ENCODE peak calls at places on chromosomes 16 and 17, in seven cellular contexts. One of them, this sample, is unnamed.

GRCh38 chr16:89410794-89411309 is 79.5 kb downstream of the ANKRD11 start:
- DNase-seq in activated effector memory CD4-positive, alpha-beta T cell treated with anti-CD3 and anti-CD28 coated beads, Interleukin-2, amount 50 U/mL, for 16 hours: no peak
- DNase-seq in activated T-cell treated with anti-CD3 and anti-CD28 coated beads, Interleukin-2, amount 50 U/mL, for 48 hours: peak
- DNase-seq in IMR-90: peak
- DNase-seq in Right ventricle myocardium superior: peak
- DNase-seq in lower leg skin: no peak
- DNase-seq in activated CD4-positive, alpha-beta T cell treated with anti-CD3 and anti-CD28 coated beads, Interleukin-2, amount 50 U/mL, for 1 hour: no peak
- DNase-seq in this sample: no peak

GRCh38 chr17:79795795-79796569 is 895 bp downstream of the CBX8 start:
- DNase-seq in activated CD4-positive, alpha-beta T cell treated with anti-CD3 and anti-CD28 coated beads, Interleukin-2, amount 50 U/mL, for 1 hour: no peak
- DNase-seq in IMR-90: no peak
- DNase-seq in Right ventricle myocardium superior: peak
- DNase-seq in activated T-cell treated with anti-CD3 and anti-CD28 coated beads, Interleukin-2, amount 50 U/mL, for 48 hours: no peak
- DNase-seq in lower leg skin: no peak
- DNase-seq in activated effector memory CD4-positive, alpha-beta T cell treated with anti-CD3 and anti-CD28 coated beads, Interleukin-2, amount 50 U/mL, for 16 hours: no peak
- DNase-seq in this sample: no peak

GRCh38 chr17:2101448-2102257 is 46.8 kb downstream of the HIC1 start:
- DNase-seq in IMR-90: no peak
- DNase-seq in activated T-cell treated with anti-CD3 and anti-CD28 coated beads, Interleukin-2, amount 50 U/mL, for 48 hours: peak
- DNase-seq in lower leg skin: no peak
- DNase-seq in activated effector memory CD4-positive, alpha-beta T cell treated with anti-CD3 and anti-CD28 coated beads, Interleukin-2, amount 50 U/mL, for 16 hours: peak
- DNase-seq in activated CD4-positive, alpha-beta T cell treated with anti-CD3 and anti-CD28 coated beads, Interleukin-2, amount 50 U/mL, for 1 hour: peak
- DNase-seq in Right ventricle myocardium superior: peak
- DNase-seq in this sample: no peak

GRCh38 chr17:82665226-82665625 is 17.0 kb upstream of the WDR45B start:
- DNase-seq in activated CD4-positive, alpha-beta T cell treated with anti-CD3 and anti-CD28 coated beads, Interleukin-2, amount 50 U/mL, for 1 hour: no peak
- DNase-seq in lower leg skin: no peak
- DNase-seq in Right ventricle myocardium superior: peak
- DNase-seq in IMR-90: no peak
- DNase-seq in activated T-cell treated with anti-CD3 and anti-CD28 coated beads, Interleukin-2, amount 50 U/mL, for 48 hours: no peak
- DNase-seq in activated effector memory CD4-positive, alpha-beta T cell treated with anti-CD3 and anti-CD28 coated beads, Interleukin-2, amount 50 U/mL, for 16 hours: peak
- DNase-seq in this sample: no peak

GRCh38 chr17:79943354-79944241 is 92.1 kb downstream of the TBC1D16 start:
- DNase-seq in activated effector memory CD4-positive, alpha-beta T cell treated with anti-CD3 and anti-CD28 coated beads, Interleukin-2, amount 50 U/mL, for 16 hours: no peak
- DNase-seq in lower leg skin: peak
- DNase-seq in IMR-90: no peak
- DNase-seq in activated CD4-positive, alpha-beta T cell treated with anti-CD3 and anti-CD28 coated beads, Interleukin-2, amount 50 U/mL, for 1 hour: no peak
- DNase-seq in activated T-cell treated with anti-CD3 and anti-CD28 coated beads, Interleukin-2, amount 50 U/mL, for 48 hours: no peak
- DNase-seq in Right ventricle myocardium superior: peak
- DNase-seq in this sample: peak

GRCh38 chr17:5011928-5012327 is 14.2 kb downstream of the KIF1C start:
- DNase-seq in activated CD4-positive, alpha-beta T cell treated with anti-CD3 and anti-CD28 coated beads, Interleukin-2, amount 50 U/mL, for 1 hour: no peak
- DNase-seq in activated T-cell treated with anti-CD3 and anti-CD28 coated beads, Interleukin-2, amount 50 U/mL, for 48 hours: peak
- DNase-seq in lower leg skin: no peak
- DNase-seq in activated effector memory CD4-positive, alpha-beta T cell treated with anti-CD3 and anti-CD28 coated beads, Interleukin-2, amount 50 U/mL, for 16 hours: no peak
- DNase-seq in IMR-90: peak
- DNase-seq in Right ventricle myocardium superior: no peak
- DNase-seq in this sample: no peak

GRCh38 chr16:52435573-52435972 is 111.4 kb downstream of the TOX3 start:
- DNase-seq in activated T-cell treated with anti-CD3 and anti-CD28 coated beads, Interleukin-2, amount 50 U/mL, for 48 hours: no peak
- DNase-seq in IMR-90: no peak
- DNase-seq in activated effector memory CD4-positive, alpha-beta T cell treated with anti-CD3 and anti-CD28 coated beads, Interleukin-2, amount 50 U/mL, for 16 hours: no peak
- DNase-seq in activated CD4-positive, alpha-beta T cell treated with anti-CD3 and anti-CD28 coated beads, Interleukin-2, amount 50 U/mL, for 1 hour: no peak
- DNase-seq in lower leg skin: no peak
- DNase-seq in Right ventricle myocardium superior: no peak
- DNase-seq in this sample: no peak

GRCh38 chr16:88374736-88375135 is 8.0 kb upstream of the ZNF469 start:
- DNase-seq in IMR-90: no peak
- DNase-seq in lower leg skin: no peak
- DNase-seq in activated effector memory CD4-positive, alpha-beta T cell treated with anti-CD3 and anti-CD28 coated beads, Interleukin-2, amount 50 U/mL, for 16 hours: no peak
- DNase-seq in Right ventricle myocardium superior: peak
- DNase-seq in activated CD4-positive, alpha-beta T cell treated with anti-CD3 and anti-CD28 coated beads, Interleukin-2, amount 50 U/mL, for 1 hour: no peak
- DNase-seq in activated T-cell treated with anti-CD3 and anti-CD28 coated beads, Interleukin-2, amount 50 U/mL, for 48 hours: no peak
- DNase-seq in this sample: peak

GRCh38 chr16:89400740-89401139 is 89.6 kb downstream of the ANKRD11 start:
- DNase-seq in lower leg skin: no peak
- DNase-seq in activated CD4-positive, alpha-beta T cell treated with anti-CD3 and anti-CD28 coated beads, Interleukin-2, amount 50 U/mL, for 1 hour: no peak
- DNase-seq in activated effector memory CD4-positive, alpha-beta T cell treated with anti-CD3 and anti-CD28 coated beads, Interleukin-2, amount 50 U/mL, for 16 hours: no peak
- DNase-seq in IMR-90: no peak
- DNase-seq in Right ventricle myocardium superior: no peak
- DNase-seq in activated T-cell treated with anti-CD3 and anti-CD28 coated beads, Interleukin-2, amount 50 U/mL, for 48 hours: no peak
- DNase-seq in this sample: no peak

GRCh38 chr17:42312285-42313130 is 24.2 kb downstream of the STAT5A start:
- DNase-seq in activated T-cell treated with anti-CD3 and anti-CD28 coated beads, Interleukin-2, amount 50 U/mL, for 48 hours: peak
- DNase-seq in Right ventricle myocardium superior: peak
- DNase-seq in activated CD4-positive, alpha-beta T cell treated with anti-CD3 and anti-CD28 coated beads, Interleukin-2, amount 50 U/mL, for 1 hour: peak
- DNase-seq in activated effector memory CD4-positive, alpha-beta T cell treated with anti-CD3 and anti-CD28 coated beads, Interleukin-2, amount 50 U/mL, for 16 hours: peak
- DNase-seq in IMR-90: peak
- DNase-seq in lower leg skin: peak
- DNase-seq in this sample: peak

GRCh38 chr17:48294989-48295892 is 134.8 kb downstream of the SKAP1 start:
- DNase-seq in activated CD4-positive, alpha-beta T cell treated with anti-CD3 and anti-CD28 coated beads, Interleukin-2, amount 50 U/mL, for 1 hour: no peak
- DNase-seq in lower leg skin: no peak
- DNase-seq in activated effector memory CD4-positive, alpha-beta T cell treated with anti-CD3 and anti-CD28 coated beads, Interleukin-2, amount 50 U/mL, for 16 hours: no peak
- DNase-seq in Right ventricle myocardium superior: no peak
- DNase-seq in IMR-90: no peak
- DNase-seq in activated T-cell treated with anti-CD3 and anti-CD28 coated beads, Interleukin-2, amount 50 U/mL, for 48 hours: no peak
- DNase-seq in this sample: no peak

GRCh38 chr16:24853830-24854229 is 8.1 kb downstream of the SLC5A11 start:
- DNase-seq in lower leg skin: peak
- DNase-seq in Right ventricle myocardium superior: no peak
- DNase-seq in activated effector memory CD4-positive, alpha-beta T cell treated with anti-CD3 and anti-CD28 coated beads, Interleukin-2, amount 50 U/mL, for 16 hours: no peak
- DNase-seq in activated CD4-positive, alpha-beta T cell treated with anti-CD3 and anti-CD28 coated beads, Interleukin-2, amount 50 U/mL, for 1 hour: no peak
- DNase-seq in IMR-90: peak
- DNase-seq in activated T-cell treated with anti-CD3 and anti-CD28 coated beads, Interleukin-2, amount 50 U/mL, for 48 hours: no peak
- DNase-seq in this sample: no peak

GRCh38 chr17:45326566-45326965 is 9.7 kb upstream of the MAP3K14 start:
- DNase-seq in Right ventricle myocardium superior: no peak
- DNase-seq in activated effector memory CD4-positive, alpha-beta T cell treated with anti-CD3 and anti-CD28 coated beads, Interleukin-2, amount 50 U/mL, for 16 hours: peak
- DNase-seq in activated T-cell treated with anti-CD3 and anti-CD28 coated beads, Interleukin-2, amount 50 U/mL, for 48 hours: peak
- DNase-seq in lower leg skin: peak
- DNase-seq in IMR-90: no peak
- DNase-seq in activated CD4-positive, alpha-beta T cell treated with anti-CD3 and anti-CD28 coated beads, Interleukin-2, amount 50 U/mL, for 1 hour: no peak
- DNase-seq in this sample: no peak

GRCh38 chr17:44916781-44917241 is 1.5 kb upstream of the GFAP start:
- DNase-seq in activated effector memory CD4-positive, alpha-beta T cell treated with anti-CD3 and anti-CD28 coated beads, Interleukin-2, amount 50 U/mL, for 16 hours: no peak
- DNase-seq in activated T-cell treated with anti-CD3 and anti-CD28 coated beads, Interleukin-2, amount 50 U/mL, for 48 hours: no peak
- DNase-seq in IMR-90: peak
- DNase-seq in activated CD4-positive, alpha-beta T cell treated with anti-CD3 and anti-CD28 coated beads, Interleukin-2, amount 50 U/mL, for 1 hour: no peak
- DNase-seq in lower leg skin: peak
- DNase-seq in Right ventricle myocardium superior: peak
- DNase-seq in this sample: peak

GRCh38 chr17:72025113-72025512 is 95.7 kb upstream of the SOX9 start:
- DNase-seq in IMR-90: no peak
- DNase-seq in activated effector memory CD4-positive, alpha-beta T cell treated with anti-CD3 and anti-CD28 coated beads, Interleukin-2, amount 50 U/mL, for 16 hours: no peak
- DNase-seq in lower leg skin: no peak
- DNase-seq in Right ventricle myocardium superior: no peak
- DNase-seq in activated CD4-positive, alpha-beta T cell treated with anti-CD3 and anti-CD28 coated beads, Interleukin-2, amount 50 U/mL, for 1 hour: no peak
- DNase-seq in activated T-cell treated with anti-CD3 and anti-CD28 coated beads, Interleukin-2, amount 50 U/mL, for 48 hours: no peak
- DNase-seq in this sample: no peak

GRCh38 chr16:76345093-76345735 is 68.0 kb downstream of the CNTNAP4 start:
- DNase-seq in Right ventricle myocardium superior: peak
- DNase-seq in IMR-90: no peak
- DNase-seq in lower leg skin: no peak
- DNase-seq in activated T-cell treated with anti-CD3 and anti-CD28 coated beads, Interleukin-2, amount 50 U/mL, for 48 hours: no peak
- DNase-seq in activated CD4-positive, alpha-beta T cell treated with anti-CD3 and anti-CD28 coated beads, Interleukin-2, amount 50 U/mL, for 1 hour: no peak
- DNase-seq in activated effector memory CD4-positive, alpha-beta T cell treated with anti-CD3 and anti-CD28 coated beads, Interleukin-2, amount 50 U/mL, for 16 hours: no peak
- DNase-seq in this sample: peak

GRCh38 chr17:18158022-18158600 is 25.5 kb upstream of the ALKBH5 start:
- DNase-seq in activated effector memory CD4-positive, alpha-beta T cell treated with anti-CD3 and anti-CD28 coated beads, Interleukin-2, amount 50 U/mL, for 16 hours: peak
- DNase-seq in lower leg skin: peak
- DNase-seq in activated T-cell treated with anti-CD3 and anti-CD28 coated beads, Interleukin-2, amount 50 U/mL, for 48 hours: peak
- DNase-seq in Right ventricle myocardium superior: peak
- DNase-seq in activated CD4-positive, alpha-beta T cell treated with anti-CD3 and anti-CD28 coated beads, Interleukin-2, amount 50 U/mL, for 1 hour: peak
- DNase-seq in IMR-90: peak
- DNase-seq in this sample: peak

GRCh38 chr17:50102164-50102991 is 7.2 kb downstream of the PDK2 start:
- DNase-seq in activated effector memory CD4-positive, alpha-beta T cell treated with anti-CD3 and anti-CD28 coated beads, Interleukin-2, amount 50 U/mL, for 16 hours: no peak
- DNase-seq in activated T-cell treated with anti-CD3 and anti-CD28 coated beads, Interleukin-2, amount 50 U/mL, for 48 hours: no peak
- DNase-seq in Right ventricle myocardium superior: peak
- DNase-seq in lower leg skin: no peak
- DNase-seq in IMR-90: no peak
- DNase-seq in activated CD4-positive, alpha-beta T cell treated with anti-CD3 and anti-CD28 coated beads, Interleukin-2, amount 50 U/mL, for 1 hour: no peak
- DNase-seq in this sample: peak

GRCh38 chr17:63675607-63676539 is 24.1 kb downstream of the LIMD2 start:
- DNase-seq in IMR-90: peak
- DNase-seq in activated effector memory CD4-positive, alpha-beta T cell treated with anti-CD3 and anti-CD28 coated beads, Interleukin-2, amount 50 U/mL, for 16 hours: no peak
- DNase-seq in activated CD4-positive, alpha-beta T cell treated with anti-CD3 and anti-CD28 coated beads, Interleukin-2, amount 50 U/mL, for 1 hour: no peak
- DNase-seq in lower leg skin: no peak
- DNase-seq in activated T-cell treated with anti-CD3 and anti-CD28 coated beads, Interleukin-2, amount 50 U/mL, for 48 hours: no peak
- DNase-seq in Right ventricle myocardium superior: peak
- DNase-seq in this sample: peak